ENCODE peak calls at places on chromosomes 5 and 9, in four cellular contexts. One of them, this sample, is unnamed.

GRCh38 chr5:170121321-170121720 is 15.6 kb downstream of the FOXI1 start:
- DNase-seq in GM23248: peak; percentile 72
- DNase-seq in HCT116: no peak
- DNase-seq in PC-3: peak; percentile 27
- DNase-seq in this sample: peak; percentile 25

GRCh38 chr9:38294561-38294960 is 97.9 kb upstream of the ALDH1B1 start:
- DNase-seq in PC-3: no peak
- DNase-seq in HCT116: no peak
- DNase-seq in GM23248: no peak
- DNase-seq in this sample: no peak

GRCh38 chr9:34158362-34158869 is 20.4 kb upstream of the UBAP1 start:
- DNase-seq in HCT116: no peak
- DNase-seq in PC-3: peak; percentile 75
- DNase-seq in GM23248: peak; percentile 59
- DNase-seq in this sample: peak; percentile 96

GRCh38 chr9:88738708-88739107 is 203.7 kb downstream of the NXNL2 start:
- DNase-seq in PC-3: no peak
- DNase-seq in GM23248: peak; percentile 87
- DNase-seq in HCT116: no peak
- DNase-seq in this sample: no peak

GRCh38 chr5:56440871-56441740 is 208.0 kb upstream of the ANKRD55 start:
- DNase-seq in GM23248: peak; percentile 76
- DNase-seq in HCT116: no peak
- DNase-seq in PC-3: peak; percentile 47
- DNase-seq in this sample: peak; percentile 89

GRCh38 chr9:89617978-89618377 is 13.2 kb downstream of the GADD45G start:
- DNase-seq in PC-3: no peak
- DNase-seq in HCT116: no peak
- DNase-seq in GM23248: no peak
- DNase-seq in this sample: no peak

GRCh38 chr5:76771705-76772405 is 47.0 kb upstream of the F2RL1 start:
- DNase-seq in HCT116: no peak
- DNase-seq in GM23248: peak; percentile 39
- DNase-seq in PC-3: no peak
- DNase-seq in this sample: no peak

GRCh38 chr5:67301285-67301904 is 104.8 kb upstream of the CD180 start:
- DNase-seq in HCT116: no peak
- DNase-seq in GM23248: peak; percentile 95
- DNase-seq in PC-3: peak; percentile 40
- DNase-seq in this sample: peak; percentile 89

GRCh38 chr5:60972225-60972624 is 27.2 kb downstream of the NDUFAF2 start:
- DNase-seq in PC-3: no peak
- DNase-seq in HCT116: no peak
- DNase-seq in GM23248: no peak
- DNase-seq in this sample: peak; percentile 28

GRCh38 chr5:572398-573019 is 39.6 kb upstream of the CEP72 start:
- DNase-seq in PC-3: no peak
- DNase-seq in HCT116: no peak
- DNase-seq in GM23248: no peak
- DNase-seq in this sample: no peak

GRCh38 chr5:98816574-98817222 is 43.2 kb downstream of the RGMB start:
- DNase-seq in PC-3: no peak
- DNase-seq in HCT116: no peak
- DNase-seq in GM23248: no peak
- DNase-seq in this sample: no peak

GRCh38 chr9:101028346-101029299 is at the start of gene PLPPR1:
- DNase-seq in GM23248: peak; percentile 47
- DNase-seq in PC-3: no peak
- DNase-seq in HCT116: no peak
- DNase-seq in this sample: peak; percentile 67

GRCh38 chr5:88145205-88145602 is 123.4 kb downstream of the TMEM161B start:
- DNase-seq in HCT116: no peak
- DNase-seq in PC-3: no peak
- DNase-seq in GM23248: no peak
- DNase-seq in this sample: no peak

DNA sequence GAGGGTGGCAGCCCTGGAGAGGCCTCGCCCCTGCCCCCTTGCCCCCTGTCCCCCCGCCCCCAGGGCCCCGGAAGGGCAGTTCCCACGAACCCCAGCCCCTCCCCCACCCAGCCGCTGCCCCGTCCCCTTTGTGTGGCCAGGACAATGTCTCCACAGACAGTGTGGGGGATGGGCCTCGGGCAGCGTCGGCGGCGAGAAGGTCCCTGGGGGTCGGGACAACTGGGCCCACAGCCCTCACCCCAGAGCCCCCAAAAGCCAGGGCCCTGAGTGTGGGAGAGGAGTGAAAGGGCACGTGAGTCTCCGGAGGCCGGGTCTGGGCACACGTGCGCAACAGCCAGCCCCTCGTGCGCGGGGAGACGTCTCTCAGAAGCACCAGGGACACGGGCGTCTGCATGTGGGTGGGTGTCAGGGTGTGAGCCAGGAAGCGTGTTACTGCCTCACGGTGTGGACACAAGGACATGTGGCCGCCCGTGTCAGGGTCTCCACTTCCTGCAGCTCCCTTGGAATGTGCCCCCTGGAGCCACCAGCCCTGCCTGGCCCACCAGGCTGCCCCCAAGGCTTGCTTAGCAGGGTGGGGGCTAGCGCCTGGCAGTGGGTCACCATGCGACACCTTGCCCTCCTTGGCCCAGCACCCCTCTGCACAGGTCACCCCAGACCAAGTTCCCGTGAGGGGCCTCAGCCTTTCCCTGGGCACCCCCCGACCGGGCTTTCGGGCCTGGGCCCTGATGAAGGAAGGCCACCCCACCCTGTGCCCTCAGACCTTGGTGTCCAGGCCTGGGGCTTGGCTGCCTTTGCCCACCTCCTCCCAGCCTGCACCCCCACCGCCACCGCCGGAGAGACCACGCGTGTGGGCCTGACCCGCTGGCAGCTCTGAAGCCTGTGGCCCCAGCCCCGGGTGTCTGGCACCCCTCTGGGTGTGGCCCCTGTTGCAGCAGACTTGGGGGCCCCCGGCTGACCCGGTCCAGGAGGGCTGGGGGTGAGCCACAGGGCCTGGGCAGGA is 12.8 kb upstream of the NRARP start:
- DNase-seq in HCT116: no peak
- DNase-seq in GM23248: no peak
- DNase-seq in PC-3: no peak
- DNase-seq in this sample: no peak
- TF ChIP-seq EZH2 in HCT116: no peak
- TF ChIP-seq EZH2 in GM23248: no peak
- TF ChIP-seq EZH2 in PC-3: no peak
- TF ChIP-seq EZH2 in this sample: no peak

GRCh38 chr5:93100433-93100832 is 480.6 kb downstream of the NR2F1-AS1 start:
- DNase-seq in GM23248: peak; percentile 68
- DNase-seq in HCT116: peak; percentile 37
- DNase-seq in PC-3: peak; percentile 85
- DNase-seq in this sample: peak; percentile 23

GRCh38 chr5:93099902-93100347 is 481.1 kb downstream of the NR2F1-AS1 start:
- DNase-seq in PC-3: peak; percentile 61
- DNase-seq in HCT116: no peak
- DNase-seq in GM23248: peak; percentile 25
- DNase-seq in this sample: no peak

GRCh38 chr5:93096561-93096960 is 484.5 kb downstream of the NR2F1-AS1 start:
- DNase-seq in PC-3: no peak
- DNase-seq in GM23248: no peak
- DNase-seq in HCT116: no peak
- DNase-seq in this sample: no peak

DNA sequence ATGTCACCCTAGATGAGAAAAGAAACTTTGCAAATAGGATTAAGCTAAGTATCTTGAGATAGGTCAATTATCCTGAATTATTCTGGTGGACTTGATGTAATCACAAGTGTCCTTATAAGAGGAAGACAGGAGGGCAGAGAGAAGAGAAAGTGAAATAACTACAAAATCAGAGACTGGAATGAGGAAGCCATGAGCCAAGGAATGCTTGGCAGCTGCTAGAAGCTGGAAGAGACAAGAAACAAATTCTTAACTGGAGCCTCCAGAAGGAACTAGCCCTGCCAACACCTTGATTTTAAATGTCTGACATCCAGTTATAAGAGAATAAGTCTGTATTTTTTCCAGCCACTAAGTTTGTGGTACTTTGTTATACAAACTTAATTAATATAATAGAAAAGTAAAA is 480.0 kb downstream of the NR2F1-AS1 start:
- DNase-seq in PC-3: no peak
- DNase-seq in GM23248: peak; percentile 26
- DNase-seq in HCT116: no peak
- DNase-seq in this sample: no peak
- TF ChIP-seq EZH2 in PC-3: no peak
- TF ChIP-seq EZH2 in GM23248: no peak
- TF ChIP-seq EZH2 in HCT116: no peak
- TF ChIP-seq EZH2 in this sample: no peak

GRCh38 chr9:4301302-4301701 is 1.4 kb upstream of the GLIS3 start:
- DNase-seq in HCT116: no peak
- DNase-seq in GM23248: peak; percentile 91
- DNase-seq in PC-3: peak; percentile 49
- DNase-seq in this sample: peak; percentile 92

GRCh38 chr9:4297795-4298254 is 2.0 kb downstream of the GLIS3 start:
- DNase-seq in HCT116: no peak
- DNase-seq in PC-3: peak; percentile 57
- DNase-seq in GM23248: peak; percentile 81
- DNase-seq in this sample: peak; percentile 59

GRCh38 chr9:4298255-4299005 is 1.4 kb downstream of the GLIS3 start:
- DNase-seq in GM23248: peak; percentile 72
- DNase-seq in PC-3: peak; percentile 56
- DNase-seq in HCT116: no peak
- DNase-seq in this sample: peak; percentile 65

GRCh38 chr9:4297151-4297794 is 2.6 kb downstream of the GLIS3 start:
- DNase-seq in HCT116: peak; percentile 79
- DNase-seq in PC-3: peak; percentile 75
- DNase-seq in GM23248: peak; percentile 94
- DNase-seq in this sample: peak; percentile 84

GRCh38 chr9:4299006-4299795 is 667 bp downstream of the GLIS3 start:
- DNase-seq in PC-3: peak; percentile 18
- DNase-seq in HCT116: no peak
- DNase-seq in GM23248: peak; percentile 77
- DNase-seq in this sample: peak; percentile 61
- TF ChIP-seq EZH2 in PC-3: no peak
- TF ChIP-seq EZH2 in HCT116: no peak
- TF ChIP-seq EZH2 in GM23248: no peak
- TF ChIP-seq EZH2 in this sample: no peak

GRCh38 chr5:139845846-139846681 is 50.5 kb downstream of the PSD2 start:
- DNase-seq in PC-3: no peak
- DNase-seq in HCT116: no peak
- DNase-seq in GM23248: no peak
- DNase-seq in this sample: no peak
- TF ChIP-seq EZH2 in PC-3: no peak
- TF ChIP-seq EZH2 in HCT116: no peak
- TF ChIP-seq EZH2 in GM23248: no peak
- TF ChIP-seq EZH2 in this sample: peak; percentile 42

DNA sequence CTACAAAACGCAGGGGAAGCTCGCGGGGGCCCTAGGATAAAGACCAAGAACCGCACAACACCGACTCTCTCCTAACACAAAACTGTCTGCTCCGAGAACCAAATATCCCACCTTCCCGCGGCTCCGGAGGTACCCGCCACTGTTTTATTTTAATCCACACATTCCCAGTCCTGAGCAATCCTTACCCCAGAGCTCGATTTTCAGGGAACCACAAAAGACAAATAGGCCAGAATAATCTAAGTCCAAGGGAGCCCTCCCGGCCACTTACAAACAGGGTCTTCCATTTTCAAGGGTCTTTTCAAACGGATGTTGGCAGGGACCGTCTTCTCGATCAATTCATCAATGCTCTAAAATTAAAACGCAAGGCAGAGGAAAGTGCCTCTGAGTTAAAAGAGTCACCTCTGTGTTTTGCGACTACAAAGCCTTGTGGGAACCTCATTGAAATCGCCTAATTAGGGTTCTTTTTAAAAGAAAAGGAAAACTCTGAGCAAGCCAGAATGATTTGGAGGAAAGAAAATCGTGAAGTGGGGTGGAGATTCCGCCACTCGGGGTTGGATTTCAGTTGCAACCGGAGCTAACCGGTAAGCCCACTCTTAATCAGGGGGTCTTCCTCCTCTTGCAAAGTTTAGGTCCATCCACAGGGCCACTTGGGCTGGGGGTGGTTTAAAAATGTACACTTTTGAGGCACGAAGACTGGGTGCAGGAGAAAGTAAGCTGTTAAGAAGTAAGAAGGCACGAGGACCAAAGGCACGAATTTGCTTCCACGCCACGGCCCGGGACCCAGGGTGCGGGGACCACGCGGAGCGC is 980 bp downstream of the GLDC start:
- DNase-seq in HCT116: no peak
- DNase-seq in GM23248: peak; percentile 10
- DNase-seq in PC-3: no peak
- DNase-seq in this sample: no peak
- TF ChIP-seq EZH2 in HCT116: no peak
- TF ChIP-seq EZH2 in GM23248: peak; percentile 96
- TF ChIP-seq EZH2 in PC-3: no peak
- TF ChIP-seq EZH2 in this sample: no peak

This sample was measured in mammary epithelial cell.